ENCODE peak calls at places on chromosomes 12 and 14, in seven cellular contexts. One of them, this sample, is unnamed. For H4K20me1 and H3K9me3, the result is how much of the 10 kb centered on the place peaks cover.

GRCh38 chr12:103868215-103868614 is 27.2 kb upstream of the NT5DC3 start:
- DNase-seq in neural progenitor cell: no peak
- DNase-seq in H9: no peak
- DNase-seq in GM23248: no peak
- DNase-seq in mammary epithelial cell: no peak
- DNase-seq in fibroblast of lung: peak
- DNase-seq in OCI-LY7: no peak
- DNase-seq in this sample: no peak

GRCh38 chr12:32454075-32454474 is 54.7 kb downstream of the FGD4 start:
- DNase-seq in GM23248: peak
- DNase-seq in neural progenitor cell: peak
- DNase-seq in H9: no peak
- DNase-seq in OCI-LY7: no peak
- DNase-seq in mammary epithelial cell: peak
- DNase-seq in fibroblast of lung: peak
- DNase-seq in this sample: peak

GRCh38 chr12:54020587-54020969 is 7.7 kb upstream of the HOXC6 start:
- DNase-seq in fibroblast of lung: no peak
- DNase-seq in mammary epithelial cell: no peak
- DNase-seq in GM23248: peak
- DNase-seq in neural progenitor cell: no peak
- DNase-seq in OCI-LY7: no peak
- DNase-seq in H9: no peak
- DNase-seq in this sample: no peak

GRCh38 chr14:55794655-55795583 is 214.9 kb downstream of the KTN1 start:
- DNase-seq in fibroblast of lung: peak
- DNase-seq in OCI-LY7: no peak
- DNase-seq in GM23248: peak
- DNase-seq in neural progenitor cell: no peak
- DNase-seq in mammary epithelial cell: peak
- DNase-seq in H9: no peak
- DNase-seq in this sample: peak

GRCh38 chr12:118513554-118513953 is 137.2 kb downstream of the SUDS3 start:
- DNase-seq in H9: no peak
- DNase-seq in fibroblast of lung: no peak
- DNase-seq in OCI-LY7: no peak
- DNase-seq in mammary epithelial cell: no peak
- DNase-seq in neural progenitor cell: no peak
- DNase-seq in GM23248: no peak
- DNase-seq in this sample: no peak

GRCh38 chr12:4139191-4139590 is 134.4 kb upstream of the CCND2 start:
- DNase-seq in neural progenitor cell: no peak
- DNase-seq in OCI-LY7: no peak
- DNase-seq in GM23248: no peak
- DNase-seq in mammary epithelial cell: no peak
- DNase-seq in fibroblast of lung: no peak
- DNase-seq in H9: no peak
- DNase-seq in this sample: no peak

GRCh38 chr14:65267856-65268255 is 144.7 kb upstream of the FUT8 start:
- DNase-seq in GM23248: no peak
- DNase-seq in H9: no peak
- DNase-seq in mammary epithelial cell: no peak
- DNase-seq in OCI-LY7: no peak
- DNase-seq in neural progenitor cell: no peak
- DNase-seq in fibroblast of lung: peak
- DNase-seq in this sample: no peak

GRCh38 chr12:117402363-117402762 is 40.9 kb upstream of the NOS1 start:
- DNase-seq in H9: peak
- DNase-seq in OCI-LY7: no peak
- DNase-seq in mammary epithelial cell: no peak
- DNase-seq in GM23248: no peak
- DNase-seq in neural progenitor cell: peak
- DNase-seq in fibroblast of lung: no peak
- DNase-seq in this sample: no peak

GRCh38 chr12:58425481-58426392 is 484.4 kb downstream of the ATP23 start:
- DNase-seq in mammary epithelial cell: peak
- DNase-seq in neural progenitor cell: peak
- DNase-seq in fibroblast of lung: peak
- DNase-seq in H9: peak
- DNase-seq in OCI-LY7: no peak
- DNase-seq in GM23248: peak
- DNase-seq in this sample: peak

GRCh38 chr14:20608383-20609095 is 17.4 kb upstream of the RNASE12 start:
- DNase-seq in mammary epithelial cell: no peak
- DNase-seq in neural progenitor cell: no peak
- DNase-seq in fibroblast of lung: no peak
- DNase-seq in H9: no peak
- DNase-seq in GM23248: no peak
- DNase-seq in OCI-LY7: no peak
- DNase-seq in this sample: no peak

GRCh38 chr14:68144051-68144681 is 324.6 kb downstream of the RAD51B start:
- DNase-seq in fibroblast of lung: peak
- DNase-seq in mammary epithelial cell: peak
- DNase-seq in neural progenitor cell: no peak
- DNase-seq in OCI-LY7: no peak
- DNase-seq in H9: no peak
- DNase-seq in GM23248: peak
- DNase-seq in this sample: no peak

GRCh38 chr12:80353254-80353653 is 90.8 kb upstream of the PTPRQ start:
- DNase-seq in OCI-LY7: no peak
- DNase-seq in fibroblast of lung: peak
- DNase-seq in GM23248: peak
- DNase-seq in H9: no peak
- DNase-seq in neural progenitor cell: no peak
- DNase-seq in mammary epithelial cell: peak
- DNase-seq in this sample: no peak

GRCh38 chr14:102630405-102630804 is 38.0 kb downstream of the RCOR1 start:
- DNase-seq in H9: no peak
- DNase-seq in fibroblast of lung: no peak
- DNase-seq in GM23248: no peak
- DNase-seq in mammary epithelial cell: no peak
- DNase-seq in neural progenitor cell: no peak
- DNase-seq in OCI-LY7: no peak
- DNase-seq in this sample: no peak

GRCh38 chr12:89347325-89347829 is 4.9 kb downstream of the DUSP6 start:
- DNase-seq in OCI-LY7: no peak
- DNase-seq in H9: no peak
- DNase-seq in fibroblast of lung: no peak
- DNase-seq in neural progenitor cell: no peak
- DNase-seq in GM23248: no peak
- DNase-seq in mammary epithelial cell: peak
- DNase-seq in this sample: no peak

GRCh38 chr14:100902792-100903191 is 730 bp downstream of the RTL1 start:
- DNase-seq in neural progenitor cell: peak
- DNase-seq in GM23248: no peak
- DNase-seq in fibroblast of lung: no peak
- DNase-seq in H9: peak
- DNase-seq in mammary epithelial cell: no peak
- DNase-seq in OCI-LY7: no peak
- DNase-seq in this sample: no peak
- H4K20me1 ChIP-seq in neural progenitor cell: under half
- H4K20me1 ChIP-seq in GM23248: under half
- H4K20me1 ChIP-seq in fibroblast of lung: under half
- H4K20me1 ChIP-seq in H9: under half
- H4K20me1 ChIP-seq in mammary epithelial cell: under half
- H4K20me1 ChIP-seq in OCI-LY7: under half
- H4K20me1 ChIP-seq in this sample: under half

DNA sequence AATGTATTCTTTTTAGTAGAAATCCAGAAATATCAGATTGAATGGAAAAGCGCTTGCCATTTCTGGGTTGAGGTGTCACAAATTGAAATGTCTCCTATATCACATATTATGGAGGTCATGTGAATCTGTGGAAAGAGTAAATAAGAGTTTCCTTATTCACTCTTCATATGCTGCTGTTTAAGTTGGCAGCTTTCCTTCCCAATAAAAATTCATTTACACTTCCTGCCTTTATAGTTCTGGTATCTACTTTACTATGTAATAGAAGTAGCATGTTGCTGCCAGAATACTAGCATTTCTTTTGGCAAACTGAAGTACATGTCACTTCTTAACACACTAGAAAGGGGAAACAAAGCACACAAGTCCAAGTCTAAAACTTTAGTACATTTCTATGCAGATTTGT is 60.8 kb downstream of the SDR9C7 start:
- DNase-seq in neural progenitor cell: no peak
- DNase-seq in OCI-LY7: no peak
- DNase-seq in GM23248: no peak
- DNase-seq in H9: no peak
- DNase-seq in fibroblast of lung: no peak
- DNase-seq in mammary epithelial cell: no peak
- DNase-seq in this sample: no peak
- H3K9me3 ChIP-seq in neural progenitor cell: under half
- H3K9me3 ChIP-seq in OCI-LY7: under half
- H3K9me3 ChIP-seq in GM23248: under half
- H3K9me3 ChIP-seq in H9: under half
- H3K9me3 ChIP-seq in fibroblast of lung: under half
- H3K9me3 ChIP-seq in mammary epithelial cell: under half
- H3K9me3 ChIP-seq in this sample: under half

DNA sequence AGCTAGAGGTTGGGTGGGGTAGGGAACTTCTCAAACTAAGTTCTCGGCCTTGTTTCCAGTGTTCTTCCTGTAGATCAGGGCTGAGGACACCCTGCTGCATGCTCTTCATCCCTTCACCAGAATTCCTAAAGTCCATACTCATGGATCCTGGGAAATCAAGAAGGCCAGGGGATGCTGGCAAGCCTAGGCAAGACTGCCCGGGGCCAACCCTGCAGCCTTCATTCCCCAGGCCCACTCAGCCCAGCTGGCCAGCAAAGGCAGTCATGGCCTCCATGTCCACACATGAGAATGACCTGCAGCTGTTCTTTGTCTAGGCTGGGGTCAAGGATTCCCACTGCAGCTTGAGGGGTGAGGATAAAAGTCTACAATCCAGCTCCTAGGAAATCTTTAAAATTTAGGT is 109.3 kb upstream of the ETV6 start:
- DNase-seq in OCI-LY7: no peak
- DNase-seq in neural progenitor cell: no peak
- DNase-seq in H9: no peak
- DNase-seq in fibroblast of lung: no peak
- DNase-seq in GM23248: no peak
- DNase-seq in mammary epithelial cell: no peak
- DNase-seq in this sample: no peak
- H4K20me1 ChIP-seq in OCI-LY7: under half
- H4K20me1 ChIP-seq in neural progenitor cell: under half
- H4K20me1 ChIP-seq in H9: under half
- H4K20me1 ChIP-seq in fibroblast of lung: under half
- H4K20me1 ChIP-seq in GM23248: under half
- H4K20me1 ChIP-seq in mammary epithelial cell: under half
- H4K20me1 ChIP-seq in this sample: under half

DNA sequence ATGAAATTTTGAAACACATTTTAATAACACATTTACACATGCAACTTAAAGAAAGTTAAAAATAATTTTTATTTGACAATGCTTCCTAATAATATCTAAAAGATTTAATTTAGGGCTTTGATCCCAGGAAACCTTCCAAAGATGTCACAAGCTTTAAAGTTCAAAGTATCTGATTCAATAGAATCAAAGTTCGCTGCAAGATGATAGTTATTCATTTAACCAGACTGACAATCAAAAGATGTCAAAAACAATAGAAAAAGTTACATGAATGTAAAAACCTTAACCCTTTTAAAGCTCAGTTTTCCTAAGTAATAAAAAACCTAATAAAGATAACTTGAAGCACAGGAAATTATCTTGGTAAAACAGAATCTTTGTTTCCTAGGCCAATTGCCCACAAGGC is 67.7 kb downstream of the SDR9C7 start:
- DNase-seq in GM23248: no peak
- DNase-seq in neural progenitor cell: no peak
- DNase-seq in OCI-LY7: no peak
- DNase-seq in fibroblast of lung: no peak
- DNase-seq in mammary epithelial cell: no peak
- DNase-seq in H9: no peak
- DNase-seq in this sample: no peak
- H3K9me3 ChIP-seq in GM23248: under half
- H3K9me3 ChIP-seq in neural progenitor cell: under half
- H3K9me3 ChIP-seq in OCI-LY7: half or more
- H3K9me3 ChIP-seq in fibroblast of lung: under half
- H3K9me3 ChIP-seq in mammary epithelial cell: under half
- H3K9me3 ChIP-seq in H9: half or more
- H3K9me3 ChIP-seq in this sample: under half

DNA sequence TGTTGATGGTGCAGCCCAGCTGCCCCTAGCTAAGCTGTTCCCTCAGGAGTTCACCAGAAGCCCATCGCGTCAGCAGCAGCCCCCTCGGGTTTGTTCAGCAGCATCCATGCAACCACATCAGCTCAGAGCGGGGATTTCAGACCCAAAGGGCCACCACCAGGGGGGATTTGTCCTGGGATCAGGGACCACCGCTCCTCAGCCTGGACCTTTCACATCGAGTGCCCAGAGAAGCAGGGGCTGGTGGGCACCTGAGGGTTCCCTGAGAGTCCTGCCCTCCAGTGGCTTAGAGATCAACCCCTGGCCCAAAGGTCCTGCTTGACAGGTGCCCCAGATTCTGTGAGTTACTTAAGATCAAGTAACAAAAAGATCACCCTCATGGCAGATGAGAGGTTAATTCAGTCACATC is 65.9 kb upstream of the C14orf180 start:
- DNase-seq in GM23248: no peak
- DNase-seq in neural progenitor cell: no peak
- DNase-seq in H9: no peak
- DNase-seq in OCI-LY7: no peak
- DNase-seq in mammary epithelial cell: no peak
- DNase-seq in fibroblast of lung: no peak
- DNase-seq in this sample: no peak
- H4K20me1 ChIP-seq in GM23248: under half
- H4K20me1 ChIP-seq in neural progenitor cell: under half
- H4K20me1 ChIP-seq in H9: under half
- H4K20me1 ChIP-seq in OCI-LY7: under half
- H4K20me1 ChIP-seq in mammary epithelial cell: under half
- H4K20me1 ChIP-seq in fibroblast of lung: under half
- H4K20me1 ChIP-seq in this sample: under half

GRCh38 chr12:69524331-69524630 is 54.1 kb downstream of the FRS2 start:
- DNase-seq in mammary epithelial cell: no peak
- DNase-seq in fibroblast of lung: no peak
- DNase-seq in GM23248: no peak
- DNase-seq in neural progenitor cell: no peak
- DNase-seq in H9: no peak
- DNase-seq in OCI-LY7: no peak
- DNase-seq in this sample: no peak
- H3K9me3 ChIP-seq in mammary epithelial cell: under half
- H3K9me3 ChIP-seq in fibroblast of lung: under half
- H3K9me3 ChIP-seq in GM23248: under half
- H3K9me3 ChIP-seq in neural progenitor cell: under half
- H3K9me3 ChIP-seq in H9: under half
- H3K9me3 ChIP-seq in OCI-LY7: under half
- H3K9me3 ChIP-seq in this sample: under half